ENCODE peak calls at places on chromosomes 13 and 19, in six cellular contexts. One of them, this sample, is unnamed.

GRCh38 chr19:49395581-49396407 is 7.7 kb downstream of the KASH5 start:
- DNase-seq in A172: no peak
- DNase-seq in RWPE1: no peak
- DNase-seq in right cardiac atrium: peak; percentile 37
- DNase-seq in fibroblast of the conjunctiva: no peak
- DNase-seq in brain pericyte: no peak
- DNase-seq in this sample: no peak

GRCh38 chr19:51542699-51543098 is 11.2 kb upstream of the SIGLEC6 start:
- DNase-seq in A172: no peak
- DNase-seq in RWPE1: no peak
- DNase-seq in right cardiac atrium: no peak
- DNase-seq in fibroblast of the conjunctiva: no peak
- DNase-seq in brain pericyte: no peak
- DNase-seq in this sample: no peak

GRCh38 chr19:19444694-19445155 is 39.2 kb downstream of the GATAD2A start:
- DNase-seq in A172: peak; percentile 42
- DNase-seq in RWPE1: no peak
- DNase-seq in right cardiac atrium: peak; percentile 37
- DNase-seq in fibroblast of the conjunctiva: no peak
- DNase-seq in brain pericyte: no peak
- DNase-seq in this sample: no peak

GRCh38 chr13:90070837-90071525 is 1276.5 kb upstream of the MIR17HG start:
- DNase-seq in A172: no peak
- DNase-seq in RWPE1: no peak
- DNase-seq in right cardiac atrium: no peak
- DNase-seq in fibroblast of the conjunctiva: no peak
- DNase-seq in brain pericyte: no peak
- DNase-seq in this sample: no peak

GRCh38 chr13:113860579-113861432 is 3.1 kb downstream of the GAS6 start:
- DNase-seq in A172: no peak
- DNase-seq in RWPE1: no peak
- DNase-seq in right cardiac atrium: no peak
- DNase-seq in fibroblast of the conjunctiva: no peak
- DNase-seq in brain pericyte: no peak
- DNase-seq in this sample: no peak

GRCh38 chr13:73945871-73946270 is 188.3 kb downstream of the KLF12 start:
- DNase-seq in A172: no peak
- DNase-seq in RWPE1: no peak
- DNase-seq in right cardiac atrium: peak; percentile 44
- DNase-seq in fibroblast of the conjunctiva: no peak
- DNase-seq in brain pericyte: no peak
- DNase-seq in this sample: no peak

GRCh38 chr13:31174018-31174417 is 12.3 kb upstream of the HSPH1 start:
- DNase-seq in A172: no peak
- DNase-seq in RWPE1: peak; percentile 7
- DNase-seq in right cardiac atrium: no peak
- DNase-seq in fibroblast of the conjunctiva: no peak
- DNase-seq in brain pericyte: no peak
- DNase-seq in this sample: no peak

GRCh38 chr13:40440990-40441820 is 225.2 kb downstream of the FOXO1 start:
- DNase-seq in A172: peak; percentile 35
- DNase-seq in RWPE1: peak; percentile 44
- DNase-seq in right cardiac atrium: peak; percentile 78
- DNase-seq in fibroblast of the conjunctiva: peak; percentile 43
- DNase-seq in brain pericyte: no peak
- DNase-seq in this sample: no peak

GRCh38 chr19:45216677-45217076 is 28.5 kb downstream of the EXOC3L2 start:
- DNase-seq in A172: no peak
- DNase-seq in RWPE1: no peak
- DNase-seq in right cardiac atrium: no peak
- DNase-seq in fibroblast of the conjunctiva: no peak
- DNase-seq in brain pericyte: no peak
- DNase-seq in this sample: no peak

GRCh38 chr19:4624733-4625362 is 14.5 kb upstream of the TNFAIP8L1 start:
- DNase-seq in A172: peak; percentile 65
- DNase-seq in RWPE1: no peak
- DNase-seq in right cardiac atrium: no peak
- DNase-seq in fibroblast of the conjunctiva: no peak
- DNase-seq in brain pericyte: no peak
- DNase-seq in this sample: no peak

GRCh38 chr19:48713864-48714755 is 5.4 kb downstream of the MAMSTR start:
- DNase-seq in A172: peak; percentile 94
- DNase-seq in RWPE1: peak; percentile 100
- DNase-seq in right cardiac atrium: peak; percentile 99
- DNase-seq in fibroblast of the conjunctiva: peak; percentile 99
- DNase-seq in brain pericyte: peak; percentile 99
- DNase-seq in this sample: peak; percentile 96

GRCh38 chr13:99119686-99120085 is 81.0 kb upstream of the UBAC2 start:
- DNase-seq in A172: no peak
- DNase-seq in RWPE1: no peak
- DNase-seq in right cardiac atrium: no peak
- DNase-seq in fibroblast of the conjunctiva: no peak
- DNase-seq in brain pericyte: no peak
- DNase-seq in this sample: no peak